ENCODE peak calls at places on chromosomes 5 and 9, in eight cellular contexts. F is astrocyte, R is ovary, T is heart left ventricle, Z is IMR-90, O is neural progenitor cell, E is Peyer's patch, I is fibroblast of lung. H is an unnamed sample. For H3K27me3, the result is how much of the 10 kb centered on the place peaks cover.

GRCh38 chr5:10306806-10307205 is 896 bp downstream of the CMBL start:
- DNase-seq in E (no peak), R (no peak), T (no peak), I (no peak), Z (no peak), F (no peak), O (no peak), H (no peak)

GRCh38 chr9:112176410-112177010 is 1.4 kb upstream of the SUSD1 start:
- DNase-seq in E (peak), O (no peak), F (no peak), R (no peak), I (peak), Z (no peak), T (no peak), H (no peak)

GRCh38 chr5:135989686-135990085 is 34.9 kb upstream of the LECT2 start:
- DNase-seq in O (no peak), F (no peak), T (no peak), R (no peak), I (no peak), E (no peak), Z (no peak), H (no peak)

GRCh38 chr5:1637639-1638481 is 114.1 kb upstream of the LPCAT1 start:
- DNase-seq in T (no peak), F (no peak), R (peak), E (peak), O (no peak), I (no peak), Z (no peak), H (no peak)

GRCh38 chr5:72452515-72453259 is 54.5 kb downstream of the ZNF366 start:
- DNase-seq in F (peak), E (peak), R (peak), I (peak), Z (peak), T (peak), O (no peak), H (no peak)

GRCh38 chr9:93121316-93122241 is 12.5 kb downstream of the NINJ1 start:
- DNase-seq in R (peak), I (no peak), E (peak), O (no peak), F (no peak), T (peak), Z (no peak), H (no peak)

GRCh38 chr5:37665889-37666288 is 174.0 kb downstream of the GDNF start:
- DNase-seq in I (peak), F (peak), Z (no peak), R (peak), T (peak), E (peak), O (no peak), H (no peak)

GRCh38 chr9:119453490-119453911 is 84.3 kb upstream of the BRINP1 start:
- DNase-seq in T (no peak), I (no peak), O (no peak), R (no peak), Z (no peak), E (no peak), F (no peak), H (no peak)

GRCh38 chr5:76583163-76584047 is 39.8 kb downstream of the F2RL2 start:
- DNase-seq in F (no peak), O (no peak), E (no peak), R (no peak), I (peak), T (no peak), Z (peak), H (no peak)

GRCh38 chr5:41087461-41087860 is 16.3 kb upstream of the MROH2B start:
- DNase-seq in T (no peak), F (peak), I (peak), Z (peak), R (no peak), O (no peak), E (no peak), H (no peak)

GRCh38 chr9:96719538-96720315 is 58.2 kb downstream of the ZNF510 start:
- DNase-seq in O (no peak), E (no peak), F (no peak), I (no peak), R (no peak), T (no peak), Z (no peak), H (peak)

GRCh38 chr5:170011751-170012150 is 31.5 kb upstream of the INSYN2B start:
- DNase-seq in Z (no peak), F (no peak), R (no peak), I (no peak), O (no peak), T (no peak), E (no peak), H (no peak)
- TF ChIP-seq CTCF in Z (no peak), F (no peak), R (no peak), I (no peak), O (no peak), T (no peak), E (no peak), H (no peak)

DNA sequence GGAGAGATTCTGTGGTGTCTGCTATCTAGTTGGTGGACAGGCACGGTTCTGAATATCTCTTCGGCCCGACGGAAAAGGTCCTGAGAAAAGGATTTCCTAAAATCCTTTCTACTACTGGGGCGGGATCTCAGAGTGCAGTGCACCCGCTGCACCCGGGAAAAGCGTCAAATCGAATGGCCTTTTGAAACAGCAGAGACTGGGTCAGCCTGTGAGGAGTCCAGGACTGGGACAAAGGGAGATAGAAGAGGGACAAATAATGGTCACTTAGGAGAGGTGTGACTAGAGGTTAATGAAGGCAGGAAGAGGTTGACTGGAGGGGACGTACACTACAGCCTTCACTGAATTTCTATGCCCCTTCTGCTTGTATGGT is 1.5 kb downstream of the PLPPR1 start:
- DNase-seq in Z (no peak), F (no peak), T (no peak), E (no peak), R (no peak), O (peak), I (no peak), H (no peak)
- H3K27me3 ChIP-seq in Z (under half), F (under half), T (under half), E (under half), R (under half), O (half or more), I (under half), H (under half)

DNA sequence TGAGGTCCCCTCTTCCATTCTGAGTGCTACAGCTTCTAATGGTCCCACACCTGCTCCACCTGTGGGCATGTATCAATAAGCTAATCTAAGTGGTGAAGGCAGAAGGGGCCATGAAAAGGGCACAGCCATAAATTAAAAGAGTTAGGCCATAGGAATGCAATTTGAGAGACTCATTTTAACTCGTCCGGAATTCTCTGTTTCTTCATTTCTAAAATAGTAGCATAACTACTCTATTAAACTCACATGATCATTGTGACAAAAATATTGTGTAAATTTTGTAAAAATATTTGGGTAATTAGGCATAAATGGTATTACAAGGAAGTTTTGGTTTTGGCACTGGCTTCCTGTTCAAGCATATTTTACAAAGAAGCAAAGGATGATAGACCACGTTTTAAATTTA is 103.1 kb upstream of the TXNDC8 start:
- DNase-seq in O (no peak), Z (no peak), R (no peak), T (no peak), F (no peak), E (no peak), I (no peak), H (no peak)
- H3K4me3 ChIP-seq in O (no peak), Z (no peak), R (no peak), T (no peak), F (no peak), E (no peak), I (no peak), H (no peak)

DNA sequence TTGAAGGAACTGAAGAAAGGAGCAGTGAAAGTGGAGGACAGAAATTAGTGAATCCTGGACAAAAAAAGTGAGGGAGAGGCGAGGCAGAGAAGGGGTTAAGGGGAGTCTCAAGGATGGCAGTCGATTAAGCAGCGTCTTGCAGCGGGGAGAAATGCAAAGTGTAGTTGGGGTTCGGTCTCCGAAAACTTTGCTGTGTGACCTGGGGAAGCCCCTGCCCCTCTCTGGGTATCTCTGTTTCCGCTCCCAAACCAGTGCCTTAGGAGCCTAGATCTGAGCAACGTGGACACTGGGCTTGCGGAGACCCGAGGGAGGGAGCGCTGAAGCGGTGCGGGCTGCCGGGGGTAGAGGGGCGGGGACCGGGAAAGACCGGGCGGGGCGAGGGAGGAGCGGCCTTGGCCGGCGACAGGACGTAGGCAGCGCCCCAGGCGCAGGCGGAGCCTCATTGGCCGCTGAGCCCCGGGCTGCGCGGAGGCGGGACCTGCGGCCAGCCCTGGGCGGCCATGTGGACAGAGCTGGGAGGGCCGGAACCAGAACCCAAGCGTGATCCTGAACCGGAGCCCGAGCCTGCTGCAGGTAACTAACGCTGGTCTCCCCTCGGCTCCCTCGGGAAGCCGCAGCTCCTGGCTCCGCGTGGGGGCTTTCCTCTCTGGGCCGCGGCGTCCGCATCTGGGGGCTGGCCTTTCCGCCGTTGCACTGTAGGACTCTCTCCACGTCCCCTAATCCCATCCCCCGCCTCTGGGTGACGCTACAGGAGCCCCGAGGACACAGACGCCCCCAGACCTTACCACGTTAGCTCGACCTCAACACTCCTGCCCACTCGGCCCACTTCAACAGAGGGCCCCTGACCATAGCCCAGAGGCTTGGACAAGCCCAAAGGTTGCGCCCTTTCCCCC is at the start of gene ALDH1B1:
- DNase-seq in O (peak), E (peak), F (peak), Z (peak), R (peak), T (peak), I (peak), H (peak)
- TF ChIP-seq CTCF in O (peak), E (no peak), F (no peak), Z (peak), R (no peak), T (peak), I (peak), H (peak)

GRCh38 chr5:176743828-176744583 is 66.4 kb upstream of the UNC5A start:
- DNase-seq in E (peak), T (no peak), R (no peak), I (no peak), Z (no peak), O (no peak), F (no peak), H (no peak)

GRCh38 chr5:176744584-176744965 is 65.8 kb upstream of the UNC5A start:
- DNase-seq in F (no peak), T (no peak), I (peak), E (peak), O (peak), R (no peak), Z (no peak), H (no peak)

GRCh38 chr5:176742246-176743105 is 67.9 kb upstream of the UNC5A start:
- DNase-seq in E (peak), Z (no peak), T (no peak), R (no peak), O (no peak), I (no peak), F (no peak), H (no peak)

GRCh38 chr5:176741566-176742211 is 68.7 kb upstream of the UNC5A start:
- DNase-seq in T (no peak), Z (no peak), E (peak), I (no peak), R (no peak), O (no peak), F (no peak), H (no peak)

GRCh38 chr5:176743136-176743827 is 67.1 kb upstream of the UNC5A start:
- DNase-seq in E (peak), O (peak), I (no peak), F (no peak), Z (no peak), R (no peak), T (no peak), H (no peak)
- H3K27me3 ChIP-seq in E (under half), O (under half), I (half or more), F (half or more), Z (half or more), R (under half), T (half or more), H (under half)

DNA sequence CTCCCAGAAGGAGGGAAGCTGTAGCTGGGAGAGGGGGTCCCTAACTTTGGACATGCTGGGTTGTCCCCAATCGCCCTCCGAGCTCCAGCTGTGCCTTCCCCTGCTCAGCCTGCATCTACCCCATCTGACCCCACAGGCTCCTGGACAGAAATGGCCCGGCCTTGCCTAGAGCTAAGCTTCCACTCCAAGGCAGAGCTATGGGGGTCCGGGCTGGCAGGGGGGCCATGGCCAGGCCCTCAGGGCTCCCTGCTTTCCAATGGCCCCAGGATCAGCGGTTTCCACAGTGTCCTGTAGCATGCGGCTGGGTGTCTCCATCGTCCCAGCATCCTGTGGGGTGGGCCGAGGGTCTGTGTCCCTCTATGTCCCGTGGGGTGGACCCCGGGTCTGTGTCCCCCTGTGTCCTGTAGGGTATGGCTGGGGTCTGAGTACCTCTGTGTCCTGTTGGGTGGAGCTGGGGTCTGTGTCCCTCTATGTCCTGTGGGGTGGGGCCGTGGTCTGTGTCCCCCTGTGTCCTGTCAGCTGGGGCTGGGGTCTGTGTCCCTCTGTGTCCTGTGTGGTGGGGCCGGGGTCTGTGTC is 130.6 kb downstream of the RXRA start:
- DNase-seq in O (no peak), R (no peak), I (no peak), E (no peak), T (no peak), F (no peak), Z (no peak), H (no peak)
- H3K4me3 ChIP-seq in O (no peak), R (peak), I (no peak), E (peak), T (peak), F (no peak), Z (no peak), H (no peak)

GRCh38 chr9:21502586-21502985 is 20.5 kb upstream of the IFNE start:
- DNase-seq in F (no peak), E (no peak), Z (no peak), R (no peak), T (no peak), O (no peak), I (no peak), H (no peak)
- TF ChIP-seq CTCF in F (no peak), E (no peak), Z (no peak), R (no peak), T (no peak), O (no peak), I (no peak), H (no peak)